ENCODE peak calls at places on chromosome X, in six cellular contexts. Z, O, Y, K, D and T are unnamed samples.

GRCh38 chrX:143429021-143429570 is 88.2 kb downstream of the SPANXN3 start:
- DNase-seq in Z (no peak), O (no peak), Y (no peak), K (peak), D (no peak), T (no peak)

GRCh38 chrX:130071611-130072349 is 38.5 kb downstream of the ELF4 start:
- DNase-seq in Z (no peak), O (no peak), Y (no peak), K (no peak), D (no peak), T (no peak)

GRCh38 chrX:66024570-66024969 is 15.3 kb downstream of the VSIG4 start:
- DNase-seq in Z (no peak), O (no peak), Y (no peak), K (no peak), D (no peak), T (no peak)

GRCh38 chrX:13669246-13669689 is 16.3 kb downstream of the TCEANC start:
- DNase-seq in Z (peak), O (peak), Y (peak), K (peak), D (no peak), T (peak)

GRCh38 chrX:39840141-39841126 is 257.3 kb downstream of the BCOR start:
- DNase-seq in Z (no peak), O (no peak), Y (peak), K (no peak), D (no peak), T (no peak)

GRCh38 chrX:126770179-126770578 is 49.4 kb upstream of the PRR32 start:
- DNase-seq in Z (no peak), O (no peak), Y (no peak), K (no peak), D (no peak), T (no peak)

GRCh38 chrX:133307094-133307493 is 88.9 kb upstream of the TFDP3 start:
- DNase-seq in Z (no peak), O (no peak), Y (no peak), K (no peak), D (no peak), T (no peak)

GRCh38 chrX:151974336-151975227 is at the start of gene GABRE:
- DNase-seq in Z (peak), O (no peak), Y (peak), K (peak), D (peak), T (peak)

GRCh38 chrX:129634541-129634940 is 20.2 kb downstream of the APLN start:
- DNase-seq in Z (no peak), O (no peak), Y (no peak), K (no peak), D (no peak), T (no peak)

GRCh38 chrX:68358679-68359078 is 74.6 kb downstream of the OPHN1 start:
- DNase-seq in Z (no peak), O (no peak), Y (no peak), K (no peak), D (no peak), T (no peak)

GRCh38 chrX:18348047-18348446 is 6.4 kb downstream of the SCML2 start:
- DNase-seq in Z (no peak), O (no peak), Y (no peak), K (peak), D (no peak), T (peak)

GRCh38 chrX:9133426-9133825 is 99.5 kb upstream of the FAM9B start:
- DNase-seq in Z (no peak), O (no peak), Y (no peak), K (peak), D (no peak), T (peak)

GRCh38 chrX:86047174-86047991 is at the start of gene CHM:
- DNase-seq in Z (peak), O (peak), Y (peak), K (peak), D (peak), T (peak)